ENCODE peak calls at places on chromosomes 1 and 21, in five cellular contexts. W is ureter; Y is CD4-positive, alpha-beta T cell; I is PC-3; Z is kidney tubule cell. N is an unnamed sample.

GRCh38 chr1:7249516-7249915 is 464.3 kb downstream of the CAMTA1 start:
- DNase-seq in Z (peak; percentile 37), W (no peak), Y (no peak), I (no peak), N (no peak)

GRCh38 chr1:9265966-9266365 is 26.7 kb upstream of the SPSB1 start:
- DNase-seq in Y (no peak), Z (no peak), I (no peak), W (no peak), N (no peak)

GRCh38 chr1:169109561-169110134 is 3.2 kb downstream of the ATP1B1 start:
- DNase-seq in I (peak; percentile 84), W (peak; percentile 75), Y (no peak), Z (peak; percentile 93), N (peak; percentile 97)

GRCh38 chr1:119040906-119041305 is 52.8 kb upstream of the TBX15 start:
- DNase-seq in I (no peak), Y (no peak), Z (no peak), W (no peak), N (peak; percentile 57)

GRCh38 chr1:36557041-36558000 is 74.6 kb upstream of the CSF3R start:
- DNase-seq in W (no peak), Y (no peak), Z (no peak), I (no peak), N (no peak)

GRCh38 chr1:205375816-205376545 is 19.3 kb upstream of the KLHDC8A start:
- DNase-seq in W (no peak), Z (peak; percentile 42), Y (no peak), I (peak; percentile 87), N (peak; percentile 43)

GRCh38 chr1:59520759-59521442 is 224.0 kb downstream of the FGGY start:
- DNase-seq in Y (no peak), W (peak; percentile 59), Z (peak; percentile 80), I (no peak), N (peak; percentile 89)

GRCh38 chr21:46217511-46218196 is 10.9 kb downstream of the LSS start:
- DNase-seq in Y (no peak), Z (no peak), I (no peak), W (no peak), N (no peak)

GRCh38 chr1:162678439-162678838 is 46.2 kb downstream of the DDR2 start:
- DNase-seq in Y (no peak), Z (peak; percentile 82), W (no peak), I (peak; percentile 93), N (peak; percentile 85)

GRCh38 chr1:180150982-180151381 is 3.7 kb upstream of the QSOX1 start:
- DNase-seq in Z (peak; percentile 24), Y (no peak), I (peak; percentile 35), W (peak; percentile 40), N (peak; percentile 70)

GRCh38 chr1:3027611-3028371 is 6.5 kb downstream of the ACTRT2 start:
- DNase-seq in I (no peak), Z (no peak), Y (no peak), W (no peak), N (no peak)

GRCh38 chr1:204323887-204324286 is 35.8 kb downstream of the PLEKHA6 start:
- DNase-seq in Y (no peak), W (no peak), Z (peak; percentile 89), I (peak; percentile 72), N (peak; percentile 66)

GRCh38 chr1:147723691-147724323 is 36.6 kb downstream of the GJA5 start:
- DNase-seq in W (peak; percentile 48), Z (peak; percentile 52), Y (peak; percentile 14), I (peak; percentile 85), N (peak; percentile 17)

GRCh38 chr1:56424744-56425493 is 154.4 kb downstream of the PLPP3 start:
- DNase-seq in I (peak; percentile 74), Y (no peak), Z (peak; percentile 97), W (no peak), N (peak; percentile 23)

GRCh38 chr1:224213438-224214119 is 30.5 kb downstream of the DEGS1 start:
- DNase-seq in Z (peak; percentile 50), I (peak; percentile 34), Y (no peak), W (no peak), N (no peak)